ENCODE peak calls at places on chromosomes 1 and 21, in six cellular contexts. One of them, this sample, is unnamed.
A peak's percentile ranks its signal among the peaks of the same experiment; 100 is the strongest.

GRCh38 chr21:33308586-33309490 is 15.9 kb upstream of the IFNAR1 start:
- DNase-seq in GM12892: no peak
- DNase-seq in NCI-H1092 treated with DMSO at 0.1 percent for 48 hours: peak; percentile 47
- DNase-seq in HTR-8/SVneo: no peak
- DNase-seq in EL: no peak
- DNase-seq in mucosa of gallbladder: no peak
- DNase-seq in this sample: no peak

GRCh38 chr1:53473463-53473862 is 14.3 kb downstream of the DMRTB1 start:
- DNase-seq in EL: peak; percentile 28
- DNase-seq in NCI-H1092 treated with DMSO at 0.1 percent for 48 hours: no peak
- DNase-seq in mucosa of gallbladder: no peak
- DNase-seq in GM12892: no peak
- DNase-seq in HTR-8/SVneo: no peak
- DNase-seq in this sample: no peak

GRCh38 chr1:220321758-220322157 is 49.5 kb upstream of the RAB3GAP2 start:
- DNase-seq in mucosa of gallbladder: no peak
- DNase-seq in NCI-H1092 treated with DMSO at 0.1 percent for 48 hours: no peak
- DNase-seq in EL: no peak
- DNase-seq in HTR-8/SVneo: no peak
- DNase-seq in GM12892: no peak
- DNase-seq in this sample: no peak

GRCh38 chr1:41891403-41891896 is 27.3 kb downstream of the HIVEP3 start:
- DNase-seq in GM12892: peak; percentile 58
- DNase-seq in EL: peak; percentile 15
- DNase-seq in HTR-8/SVneo: no peak
- DNase-seq in mucosa of gallbladder: no peak
- DNase-seq in NCI-H1092 treated with DMSO at 0.1 percent for 48 hours: peak; percentile 45
- DNase-seq in this sample: peak; percentile 61

GRCh38 chr1:198778049-198778448 is 139.2 kb downstream of the PTPRC start:
- DNase-seq in HTR-8/SVneo: no peak
- DNase-seq in NCI-H1092 treated with DMSO at 0.1 percent for 48 hours: no peak
- DNase-seq in GM12892: no peak
- DNase-seq in EL: no peak
- DNase-seq in mucosa of gallbladder: no peak
- DNase-seq in this sample: no peak

GRCh38 chr1:15219280-15220023 is 27.6 kb upstream of the FHAD1 start:
- DNase-seq in NCI-H1092 treated with DMSO at 0.1 percent for 48 hours: no peak
- DNase-seq in mucosa of gallbladder: no peak
- DNase-seq in GM12892: no peak
- DNase-seq in HTR-8/SVneo: no peak
- DNase-seq in EL: no peak
- DNase-seq in this sample: no peak

GRCh38 chr21:43864313-43864805 is 664 bp upstream of the AGPAT3 start:
- DNase-seq in GM12892: peak; percentile 54
- DNase-seq in HTR-8/SVneo: no peak
- DNase-seq in mucosa of gallbladder: peak; percentile 30
- DNase-seq in EL: peak; percentile 29
- DNase-seq in NCI-H1092 treated with DMSO at 0.1 percent for 48 hours: peak; percentile 65
- DNase-seq in this sample: no peak

GRCh38 chr21:16169102-16169511 is 439.3 kb downstream of the USP25 start:
- DNase-seq in GM12892: no peak
- DNase-seq in HTR-8/SVneo: peak; percentile 20
- DNase-seq in mucosa of gallbladder: no peak
- DNase-seq in NCI-H1092 treated with DMSO at 0.1 percent for 48 hours: no peak
- DNase-seq in EL: peak; percentile 21
- DNase-seq in this sample: no peak

GRCh38 chr1:223358826-223359225 is 5.2 kb downstream of the SUSD4 start:
- DNase-seq in mucosa of gallbladder: no peak
- DNase-seq in NCI-H1092 treated with DMSO at 0.1 percent for 48 hours: no peak
- DNase-seq in HTR-8/SVneo: no peak
- DNase-seq in EL: no peak
- DNase-seq in GM12892: no peak
- DNase-seq in this sample: peak; percentile 25

GRCh38 chr21:45747802-45748445 is 104.4 kb downstream of the PCBP3 start:
- DNase-seq in HTR-8/SVneo: peak; percentile 87
- DNase-seq in NCI-H1092 treated with DMSO at 0.1 percent for 48 hours: peak; percentile 78
- DNase-seq in GM12892: no peak
- DNase-seq in mucosa of gallbladder: no peak
- DNase-seq in EL: peak; percentile 60
- DNase-seq in this sample: peak; percentile 82

GRCh38 chr1:169812131-169812530 is 17.4 kb upstream of the METTL18 start:
- DNase-seq in EL: no peak
- DNase-seq in mucosa of gallbladder: no peak
- DNase-seq in HTR-8/SVneo: no peak
- DNase-seq in NCI-H1092 treated with DMSO at 0.1 percent for 48 hours: no peak
- DNase-seq in GM12892: no peak
- DNase-seq in this sample: no peak

GRCh38 chr1:37890378-37891014 is 31.1 kb upstream of the MTF1 start:
- DNase-seq in HTR-8/SVneo: peak; percentile 36
- DNase-seq in mucosa of gallbladder: no peak
- DNase-seq in GM12892: no peak
- DNase-seq in EL: peak; percentile 45
- DNase-seq in NCI-H1092 treated with DMSO at 0.1 percent for 48 hours: peak; percentile 70
- DNase-seq in this sample: peak; percentile 38

GRCh38 chr1:29675481-29676263 is 439.4 kb downstream of the PTPRU start:
- DNase-seq in mucosa of gallbladder: no peak
- DNase-seq in EL: no peak
- DNase-seq in HTR-8/SVneo: no peak
- DNase-seq in GM12892: no peak
- DNase-seq in NCI-H1092 treated with DMSO at 0.1 percent for 48 hours: no peak
- DNase-seq in this sample: no peak

GRCh38 chr1:165860065-165860464 is 32.7 kb downstream of the UCK2 start:
- DNase-seq in HTR-8/SVneo: no peak
- DNase-seq in mucosa of gallbladder: no peak
- DNase-seq in NCI-H1092 treated with DMSO at 0.1 percent for 48 hours: no peak
- DNase-seq in GM12892: no peak
- DNase-seq in EL: no peak
- DNase-seq in this sample: no peak

GRCh38 chr1:2543543-2544092 is 12.6 kb upstream of the TNFRSF14 start:
- DNase-seq in mucosa of gallbladder: no peak
- DNase-seq in GM12892: no peak
- DNase-seq in EL: peak; percentile 53
- DNase-seq in NCI-H1092 treated with DMSO at 0.1 percent for 48 hours: no peak
- DNase-seq in HTR-8/SVneo: no peak
- DNase-seq in this sample: no peak

GRCh38 chr21:42019101-42019605 is 9.0 kb upstream of the ZBTB21 start:
- DNase-seq in EL: no peak
- DNase-seq in mucosa of gallbladder: no peak
- DNase-seq in NCI-H1092 treated with DMSO at 0.1 percent for 48 hours: no peak
- DNase-seq in HTR-8/SVneo: no peak
- DNase-seq in GM12892: no peak
- DNase-seq in this sample: peak; percentile 45

This sample was measured in RWPE1.